ENCODE peak calls at places on chromosomes 2 and 18, in six cellular contexts. O is IMR-90, M is H1, A is neuronal stem cell, J is H9, V is mesenchymal stem cell. C is an unnamed sample.

GRCh38 chr18:57296336-57296735 is 56.0 kb upstream of the ST8SIA3 start:
- DNase-seq in O (no peak), J (no peak), V (no peak), M (no peak), A (no peak), C (no peak)

GRCh38 chr2:54984476-54984875 is 65.8 kb downstream of the RTN4 start:
- DNase-seq in J (no peak), A (no peak), V (no peak), O (no peak), M (no peak), C (no peak)

GRCh38 chr2:39513641-39514094 is 76.6 kb upstream of the MAP4K3 start:
- DNase-seq in M (no peak), O (peak), J (peak), A (no peak), V (peak), C (peak)

GRCh38 chr2:36352024-36352398 is 3.6 kb upstream of the CRIM1 start:
- DNase-seq in V (peak), J (peak), M (no peak), A (no peak), O (peak), C (peak)

GRCh38 chr2:235480614-235481013 is 13.2 kb upstream of the AGAP1 start:
- DNase-seq in A (no peak), J (no peak), O (no peak), V (no peak), M (no peak), C (no peak)

GRCh38 chr18:32735781-32736180 is 37.0 kb downstream of the KLHL14 start:
- DNase-seq in M (no peak), J (no peak), V (peak), O (peak), A (no peak), C (peak)

GRCh38 chr2:238761802-238762373 is 86.0 kb upstream of the TWIST2 start:
- DNase-seq in V (peak), M (no peak), O (peak), J (peak), A (peak), C (no peak)

GRCh38 chr18:49238433-49239042 is 221.9 kb downstream of the DYM start:
- DNase-seq in M (no peak), V (peak), A (peak), J (no peak), O (peak), C (no peak)

GRCh38 chr18:7370375-7370774 is 139.5 kb downstream of the LRRC30 start:
- DNase-seq in O (no peak), J (no peak), A (no peak), V (no peak), M (no peak), C (no peak)

GRCh38 chr2:120520929-120521912 is 175.3 kb downstream of the INHBB start:
- DNase-seq in V (no peak), J (peak), A (peak), M (peak), O (peak), C (peak)

GRCh38 chr2:140344842-140345241 is 1564.7 kb upstream of the NXPH2 start:
- DNase-seq in A (no peak), M (no peak), J (no peak), O (no peak), V (no peak), C (no peak)

GRCh38 chr2:121804340-121804739 is 48.9 kb downstream of the TSN start:
- DNase-seq in O (peak), M (no peak), J (peak), V (no peak), A (no peak), C (no peak)

GRCh38 chr2:159083601-159084000 is 115.2 kb downstream of the TANC1 start:
- DNase-seq in M (no peak), V (peak), O (peak), J (no peak), A (no peak), C (no peak)

GRCh38 chr2:201057089-201057499 is 14.4 kb downstream of the HYCC2 start:
- DNase-seq in O (peak), M (no peak), V (peak), J (no peak), A (no peak), C (no peak)

GRCh38 chr2:104844813-104845551 is 8.9 kb upstream of the POU3F3 start:
- DNase-seq in A (no peak), O (no peak), M (peak), V (no peak), J (peak), C (no peak)

GRCh38 chr2:104846955-104847820 is 6.7 kb upstream of the POU3F3 start:
- DNase-seq in J (peak), O (no peak), M (no peak), A (no peak), V (no peak), C (no peak)

GRCh38 chr2:104846182-104846954 is 7.5 kb upstream of the POU3F3 start:
- DNase-seq in A (no peak), O (no peak), V (no peak), M (no peak), J (no peak), C (no peak)

GRCh38 chr2:104847821-104848160 is 6.1 kb upstream of the POU3F3 start:
- DNase-seq in V (no peak), A (no peak), M (no peak), J (no peak), O (no peak), C (no peak)

GRCh38 chr2:104845552-104845931 is 8.4 kb upstream of the POU3F3 start:
- DNase-seq in V (no peak), A (no peak), O (no peak), M (no peak), J (no peak), C (no peak)
- H2AK5ac ChIP-seq in V (no peak), A (no peak), O (no peak), M (no peak), J (no peak), C (no peak)

DNA sequence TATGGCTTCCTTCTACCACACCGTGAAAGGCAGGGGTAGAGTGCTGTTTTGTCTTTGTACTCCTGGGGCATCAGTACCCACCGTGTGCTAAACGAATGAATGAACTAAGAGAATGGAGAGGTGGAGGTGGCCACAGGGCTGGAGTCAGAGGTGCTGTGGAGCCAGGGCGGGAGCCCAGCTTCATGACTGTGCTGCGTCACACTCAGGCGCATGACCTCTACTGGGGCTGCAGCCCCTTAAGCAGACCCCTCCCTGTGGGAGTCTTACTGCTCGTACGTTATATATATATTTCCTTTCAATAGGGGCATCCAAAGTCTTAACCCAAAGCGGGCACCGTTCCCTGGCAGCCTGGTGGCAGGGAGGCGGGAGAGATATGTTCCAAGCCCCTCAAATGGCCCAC is 18.0 kb upstream of the LBH start:
- DNase-seq in V (no peak), O (no peak), J (no peak), M (no peak), A (no peak), C (no peak)
- H3K23ac ChIP-seq in V (no peak), O (no peak), J (no peak), M (no peak), A (no peak), C (no peak)

DNA sequence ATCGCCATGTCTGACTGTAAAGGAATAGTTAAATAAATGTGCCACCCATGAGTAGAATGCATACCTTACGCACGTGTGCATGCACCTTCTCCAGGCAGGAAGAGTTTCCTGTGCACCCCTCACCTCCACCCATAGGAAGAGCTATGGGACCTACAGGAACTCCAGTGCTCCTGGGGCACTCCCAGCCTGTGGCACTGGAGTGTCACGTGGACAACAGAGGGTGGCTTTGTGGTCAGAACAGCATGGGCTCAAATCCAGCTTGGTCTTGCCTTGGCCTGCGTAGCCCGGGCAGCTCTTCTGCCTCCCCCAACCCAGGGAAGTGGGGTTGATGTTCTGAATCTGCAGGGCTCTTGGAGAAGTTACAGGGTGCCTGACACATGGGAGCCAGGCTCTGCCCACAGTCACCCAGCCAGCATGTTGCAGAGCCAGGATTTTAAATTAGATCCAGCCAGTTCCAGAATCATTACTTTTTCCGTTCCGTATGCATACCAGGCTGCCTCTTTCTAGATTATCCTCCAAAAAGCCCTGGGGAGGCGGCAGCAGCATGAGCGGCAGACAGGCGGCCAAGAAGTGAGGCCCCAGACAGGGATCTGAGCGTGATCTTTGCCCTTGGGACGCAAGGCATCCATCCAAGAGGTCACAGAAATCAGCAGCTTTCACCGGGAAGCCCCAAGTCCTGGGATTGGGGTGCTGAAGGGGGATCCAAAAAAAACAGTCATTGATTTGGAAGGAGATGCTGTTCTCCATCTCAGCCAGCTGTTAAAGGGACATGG is 266.0 kb downstream of the ANAPC1 start:
- DNase-seq in M (no peak), A (no peak), J (no peak), O (no peak), V (no peak), C (no peak)
- H2AFZ ChIP-seq in M (no peak), A (no peak), J (no peak), O (peak), V (no peak), C (no peak)

GRCh38 chr2:31090188-31090587 is 48.1 kb downstream of the GALNT14 start:
- DNase-seq in J (no peak), M (no peak), V (no peak), A (no peak), O (no peak), C (no peak)
- H2AK5ac ChIP-seq in J (no peak), M (no peak), V (peak), A (no peak), O (no peak), C (no peak)

C was measured in trophoblast cell.